ENCODE peak calls at places on chromosomes 5 and 9, in seven cellular contexts. One of them, this sample, is unnamed.

GRCh38 chr5:59428391-59428790 is 465.1 kb downstream of the PDE4D start:
- DNase-seq in heart right ventricle: no peak
- DNase-seq in CD4-positive, alpha-beta T cell: no peak
- DNase-seq in fibroblast of lung: peak; percentile 25
- DNase-seq in SJSA1: no peak
- DNase-seq in substantia nigra: no peak
- DNase-seq in tibial artery: no peak
- DNase-seq in this sample: no peak

GRCh38 chr9:108787664-108788048 is 68.1 kb downstream of the ACTL7B start:
- DNase-seq in heart right ventricle: no peak
- DNase-seq in CD4-positive, alpha-beta T cell: no peak
- DNase-seq in fibroblast of lung: no peak
- DNase-seq in SJSA1: no peak
- DNase-seq in substantia nigra: no peak
- DNase-seq in tibial artery: no peak
- DNase-seq in this sample: no peak

GRCh38 chr9:92962846-92963245 is 15.5 kb downstream of the FGD3 start:
- DNase-seq in heart right ventricle: no peak
- DNase-seq in CD4-positive, alpha-beta T cell: no peak
- DNase-seq in fibroblast of lung: no peak
- DNase-seq in SJSA1: no peak
- DNase-seq in substantia nigra: no peak
- DNase-seq in tibial artery: peak; percentile 11
- DNase-seq in this sample: no peak

GRCh38 chr5:489689-490080 is 34.6 kb downstream of the SLC9A3 start:
- DNase-seq in heart right ventricle: no peak
- DNase-seq in CD4-positive, alpha-beta T cell: no peak
- DNase-seq in fibroblast of lung: no peak
- DNase-seq in SJSA1: no peak
- DNase-seq in substantia nigra: no peak
- DNase-seq in tibial artery: no peak
- DNase-seq in this sample: no peak

GRCh38 chr9:133351908-133352634 is 4.1 kb downstream of the RPL7A start:
- DNase-seq in heart right ventricle: no peak
- DNase-seq in CD4-positive, alpha-beta T cell: no peak
- DNase-seq in fibroblast of lung: peak; percentile 59
- DNase-seq in SJSA1: peak; percentile 57
- DNase-seq in substantia nigra: no peak
- DNase-seq in tibial artery: no peak
- DNase-seq in this sample: peak; percentile 69

GRCh38 chr9:123353984-123354591 is 1.9 kb upstream of the CRB2 start:
- DNase-seq in heart right ventricle: peak; percentile 65
- DNase-seq in CD4-positive, alpha-beta T cell: peak; percentile 41
- DNase-seq in fibroblast of lung: peak; percentile 37
- DNase-seq in SJSA1: peak; percentile 72
- DNase-seq in substantia nigra: no peak
- DNase-seq in tibial artery: no peak
- DNase-seq in this sample: peak; percentile 36

GRCh38 chr9:133135193-133135745 is 14.2 kb upstream of the RALGDS start:
- DNase-seq in heart right ventricle: peak; percentile 72
- DNase-seq in CD4-positive, alpha-beta T cell: no peak
- DNase-seq in fibroblast of lung: peak; percentile 94
- DNase-seq in SJSA1: peak; percentile 94
- DNase-seq in substantia nigra: no peak
- DNase-seq in tibial artery: no peak
- DNase-seq in this sample: peak; percentile 80

GRCh38 chr9:127133739-127134167 is 11.3 kb upstream of the ANGPTL2 start:
- DNase-seq in heart right ventricle: peak; percentile 56
- DNase-seq in CD4-positive, alpha-beta T cell: no peak
- DNase-seq in fibroblast of lung: peak; percentile 90
- DNase-seq in SJSA1: peak; percentile 84
- DNase-seq in substantia nigra: peak; percentile 79
- DNase-seq in tibial artery: peak; percentile 81
- DNase-seq in this sample: no peak

GRCh38 chr5:151295138-151295537 is 8.4 kb downstream of the SLC36A3 start:
- DNase-seq in heart right ventricle: no peak
- DNase-seq in CD4-positive, alpha-beta T cell: no peak
- DNase-seq in fibroblast of lung: no peak
- DNase-seq in SJSA1: peak; percentile 12
- DNase-seq in substantia nigra: no peak
- DNase-seq in tibial artery: no peak
- DNase-seq in this sample: no peak

GRCh38 chr9:136438909-136439549 is 616 bp downstream of the INPP5E start:
- DNase-seq in heart right ventricle: peak; percentile 33
- DNase-seq in CD4-positive, alpha-beta T cell: peak; percentile 34
- DNase-seq in fibroblast of lung: peak; percentile 30
- DNase-seq in SJSA1: no peak
- DNase-seq in substantia nigra: no peak
- DNase-seq in tibial artery: no peak
- DNase-seq in this sample: peak; percentile 73

GRCh38 chr9:38022995-38023394 is 46.0 kb downstream of the SHB start:
- DNase-seq in heart right ventricle: no peak
- DNase-seq in CD4-positive, alpha-beta T cell: no peak
- DNase-seq in fibroblast of lung: no peak
- DNase-seq in SJSA1: no peak
- DNase-seq in substantia nigra: peak; percentile 60
- DNase-seq in tibial artery: no peak
- DNase-seq in this sample: peak; percentile 72

GRCh38 chr9:113808391-113809191 is 67.5 kb upstream of the ZNF618 start:
- DNase-seq in heart right ventricle: no peak
- DNase-seq in CD4-positive, alpha-beta T cell: no peak
- DNase-seq in fibroblast of lung: peak; percentile 80
- DNase-seq in SJSA1: no peak
- DNase-seq in substantia nigra: no peak
- DNase-seq in tibial artery: peak; percentile 82
- DNase-seq in this sample: no peak

GRCh38 chr9:122340161-122340560 is 30.7 kb upstream of the PTGS1 start:
- DNase-seq in heart right ventricle: no peak
- DNase-seq in CD4-positive, alpha-beta T cell: no peak
- DNase-seq in fibroblast of lung: no peak
- DNase-seq in SJSA1: no peak
- DNase-seq in substantia nigra: no peak
- DNase-seq in tibial artery: no peak
- DNase-seq in this sample: no peak

GRCh38 chr9:122338536-122338935 is 32.3 kb upstream of the PTGS1 start:
- DNase-seq in heart right ventricle: no peak
- DNase-seq in CD4-positive, alpha-beta T cell: no peak
- DNase-seq in fibroblast of lung: no peak
- DNase-seq in SJSA1: no peak
- DNase-seq in substantia nigra: no peak
- DNase-seq in tibial artery: no peak
- DNase-seq in this sample: no peak

GRCh38 chr9:122337561-122337939 is 33.3 kb upstream of the PTGS1 start:
- DNase-seq in heart right ventricle: no peak
- DNase-seq in CD4-positive, alpha-beta T cell: no peak
- DNase-seq in fibroblast of lung: no peak
- DNase-seq in SJSA1: no peak
- DNase-seq in substantia nigra: no peak
- DNase-seq in tibial artery: no peak
- DNase-seq in this sample: no peak

GRCh38 chr9:122339579-122339978 is 31.2 kb upstream of the PTGS1 start:
- DNase-seq in heart right ventricle: no peak
- DNase-seq in CD4-positive, alpha-beta T cell: no peak
- DNase-seq in fibroblast of lung: no peak
- DNase-seq in SJSA1: no peak
- DNase-seq in substantia nigra: no peak
- DNase-seq in tibial artery: no peak
- DNase-seq in this sample: no peak

DNA sequence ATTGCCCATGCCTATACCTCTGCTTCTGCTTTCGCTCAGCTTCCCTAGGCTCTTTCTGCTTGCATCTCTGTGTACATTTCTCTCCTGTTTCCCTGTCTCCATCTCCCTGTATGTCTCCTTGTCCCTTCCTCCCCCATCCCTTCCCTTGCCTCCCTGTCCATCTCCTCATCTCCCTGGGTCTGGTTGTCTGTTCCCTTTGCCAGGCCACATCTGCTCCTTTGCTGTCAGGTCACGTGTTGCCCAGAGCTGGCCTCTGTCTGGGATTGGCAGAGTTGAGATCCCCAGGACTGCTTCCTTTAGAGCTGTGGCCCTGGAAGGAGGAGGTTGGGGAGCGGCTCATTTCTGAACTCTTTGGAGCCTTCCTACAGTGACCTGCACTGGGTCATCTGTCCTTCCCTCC is 31.8 kb upstream of the PTGS1 start:
- DNase-seq in heart right ventricle: no peak
- DNase-seq in CD4-positive, alpha-beta T cell: no peak
- DNase-seq in fibroblast of lung: no peak
- DNase-seq in SJSA1: no peak
- DNase-seq in substantia nigra: no peak
- DNase-seq in tibial artery: no peak
- DNase-seq in this sample: no peak
- H3K27ac ChIP-seq in heart right ventricle: no peak overlapping the region
- H3K27ac ChIP-seq in CD4-positive, alpha-beta T cell: no peak overlapping the region
- H3K27ac ChIP-seq in fibroblast of lung: no peak overlapping the region
- H3K27ac ChIP-seq in SJSA1: no peak overlapping the region
- H3K27ac ChIP-seq in substantia nigra: no peak overlapping the region
- H3K27ac ChIP-seq in tibial artery: no peak overlapping the region
- H3K27ac ChIP-seq in this sample: no peak overlapping the region

DNA sequence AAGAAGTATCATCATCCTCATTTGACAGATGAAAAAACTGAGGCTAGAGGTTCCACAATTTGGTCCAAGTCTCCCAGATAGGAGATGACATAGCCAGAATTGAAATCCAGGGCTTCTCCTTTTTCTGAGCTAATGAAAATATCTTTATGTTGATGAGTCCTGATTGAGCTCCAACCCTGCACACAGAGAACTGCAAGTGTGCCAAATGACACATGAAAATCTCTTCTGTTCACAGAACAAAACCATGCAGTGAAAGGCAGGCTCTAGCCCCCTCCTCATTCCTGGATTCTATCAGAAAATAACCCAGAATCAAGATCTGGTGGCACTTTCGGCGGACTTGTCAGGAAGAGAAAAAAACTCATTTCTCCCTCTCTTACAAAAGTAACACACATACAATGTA is 124.0 kb downstream of the GLIS3 start:
- DNase-seq in heart right ventricle: no peak
- DNase-seq in CD4-positive, alpha-beta T cell: no peak
- DNase-seq in fibroblast of lung: peak; percentile 39
- DNase-seq in SJSA1: no peak
- DNase-seq in substantia nigra: no peak
- DNase-seq in tibial artery: no peak
- DNase-seq in this sample: no peak
- H3K27ac ChIP-seq in heart right ventricle: no peak overlapping the region
- H3K27ac ChIP-seq in CD4-positive, alpha-beta T cell: no peak overlapping the region
- H3K27ac ChIP-seq in fibroblast of lung: no peak overlapping the region
- H3K27ac ChIP-seq in SJSA1: no peak overlapping the region
- H3K27ac ChIP-seq in substantia nigra: no peak overlapping the region
- H3K27ac ChIP-seq in tibial artery: no peak overlapping the region
- H3K27ac ChIP-seq in this sample: no peak overlapping the region

GRCh38 chr5:177334155-177334551 is 17.3 kb downstream of the LMAN2 start:
- DNase-seq in heart right ventricle: no peak
- DNase-seq in CD4-positive, alpha-beta T cell: no peak
- DNase-seq in fibroblast of lung: no peak
- DNase-seq in SJSA1: no peak
- DNase-seq in substantia nigra: no peak
- DNase-seq in tibial artery: no peak
- DNase-seq in this sample: no peak

GRCh38 chr5:177332031-177332895 is 19.2 kb downstream of the LMAN2 start:
- DNase-seq in heart right ventricle: no peak
- DNase-seq in CD4-positive, alpha-beta T cell: no peak
- DNase-seq in fibroblast of lung: no peak
- DNase-seq in SJSA1: no peak
- DNase-seq in substantia nigra: no peak
- DNase-seq in tibial artery: no peak
- DNase-seq in this sample: no peak

GRCh38 chr5:177330991-177331837 is 19.5 kb upstream of the MXD3 start:
- DNase-seq in heart right ventricle: no peak
- DNase-seq in CD4-positive, alpha-beta T cell: no peak
- DNase-seq in fibroblast of lung: no peak
- DNase-seq in SJSA1: no peak
- DNase-seq in substantia nigra: no peak
- DNase-seq in tibial artery: no peak
- DNase-seq in this sample: no peak

GRCh38 chr5:177333420-177334154 is 17.9 kb downstream of the LMAN2 start:
- DNase-seq in heart right ventricle: no peak
- DNase-seq in CD4-positive, alpha-beta T cell: no peak
- DNase-seq in fibroblast of lung: no peak
- DNase-seq in SJSA1: no peak
- DNase-seq in substantia nigra: no peak
- DNase-seq in tibial artery: no peak
- DNase-seq in this sample: no peak

GRCh38 chr5:177332896-177333260 is 18.6 kb downstream of the LMAN2 start:
- DNase-seq in heart right ventricle: no peak
- DNase-seq in CD4-positive, alpha-beta T cell: no peak
- DNase-seq in fibroblast of lung: no peak
- DNase-seq in SJSA1: no peak
- DNase-seq in substantia nigra: no peak
- DNase-seq in tibial artery: no peak
- DNase-seq in this sample: no peak
- H3K27ac ChIP-seq in heart right ventricle: no peak overlapping the region
- H3K27ac ChIP-seq in CD4-positive, alpha-beta T cell: no peak overlapping the region
- H3K27ac ChIP-seq in fibroblast of lung: no peak overlapping the region
- H3K27ac ChIP-seq in SJSA1: no peak overlapping the region
- H3K27ac ChIP-seq in substantia nigra: no peak overlapping the region
- H3K27ac ChIP-seq in tibial artery: no peak overlapping the region
- H3K27ac ChIP-seq in this sample: no peak overlapping the region

GRCh38 chr9:91424403-91425176 is 958 bp upstream of the NFIL3 start:
- DNase-seq in heart right ventricle: peak; percentile 82
- DNase-seq in CD4-positive, alpha-beta T cell: peak; percentile 28
- DNase-seq in fibroblast of lung: peak; percentile 81
- DNase-seq in SJSA1: peak; percentile 65
- DNase-seq in substantia nigra: no peak
- DNase-seq in tibial artery: peak; percentile 97
- DNase-seq in this sample: peak; percentile 79

GRCh38 chr9:91428431-91428830 is 4.8 kb upstream of the NFIL3 start:
- DNase-seq in heart right ventricle: no peak
- DNase-seq in CD4-positive, alpha-beta T cell: no peak
- DNase-seq in fibroblast of lung: no peak
- DNase-seq in SJSA1: no peak
- DNase-seq in substantia nigra: no peak
- DNase-seq in tibial artery: no peak
- DNase-seq in this sample: no peak

GRCh38 chr9:91427873-91428272 is 4.2 kb upstream of the NFIL3 start:
- DNase-seq in heart right ventricle: no peak
- DNase-seq in CD4-positive, alpha-beta T cell: no peak
- DNase-seq in fibroblast of lung: peak; percentile 83
- DNase-seq in SJSA1: no peak
- DNase-seq in substantia nigra: no peak
- DNase-seq in tibial artery: no peak
- DNase-seq in this sample: no peak

GRCh38 chr9:91425270-91425669 is 1.6 kb upstream of the NFIL3 start:
- DNase-seq in heart right ventricle: no peak
- DNase-seq in CD4-positive, alpha-beta T cell: no peak
- DNase-seq in fibroblast of lung: no peak
- DNase-seq in SJSA1: no peak
- DNase-seq in substantia nigra: no peak
- DNase-seq in tibial artery: no peak
- DNase-seq in this sample: no peak

DNA sequence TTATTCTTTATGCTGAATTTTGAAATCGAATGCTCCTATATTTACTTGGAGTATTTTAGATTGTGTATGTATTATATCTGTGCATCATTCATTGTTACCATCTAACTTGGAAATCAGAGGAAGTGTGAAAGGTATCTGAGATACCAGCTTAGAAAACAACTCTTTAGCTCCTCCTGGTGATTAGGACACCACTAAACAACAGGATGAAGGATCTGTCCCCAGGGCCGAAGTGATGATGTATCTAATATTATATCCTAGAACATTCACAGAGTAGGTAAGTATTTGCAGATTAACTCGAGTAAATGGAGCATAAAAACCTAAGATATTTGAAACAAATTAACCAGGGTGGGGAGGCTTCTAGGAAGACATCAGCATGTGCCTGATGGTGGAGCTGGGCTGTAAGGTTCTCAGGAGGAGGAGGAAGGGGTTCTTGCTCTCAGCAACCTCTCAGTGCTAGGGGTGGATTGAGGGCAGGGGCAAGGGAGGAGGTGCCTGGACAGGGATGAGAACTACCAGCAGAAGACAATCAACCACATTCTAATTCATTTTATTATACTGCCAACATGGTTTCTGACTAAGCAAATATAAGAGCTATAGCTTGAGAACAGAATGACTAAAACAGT is 2.6 kb upstream of the NFIL3 start:
- DNase-seq in heart right ventricle: no peak
- DNase-seq in CD4-positive, alpha-beta T cell: no peak
- DNase-seq in fibroblast of lung: peak; percentile 21
- DNase-seq in SJSA1: no peak
- DNase-seq in substantia nigra: no peak
- DNase-seq in tibial artery: no peak
- DNase-seq in this sample: no peak
- H3K27ac ChIP-seq in heart right ventricle: no peak overlapping the region
- H3K27ac ChIP-seq in CD4-positive, alpha-beta T cell: no peak overlapping the region
- H3K27ac ChIP-seq in fibroblast of lung: no peak overlapping the region
- H3K27ac ChIP-seq in SJSA1: no peak overlapping the region
- H3K27ac ChIP-seq in substantia nigra: no peak overlapping the region
- H3K27ac ChIP-seq in tibial artery: no peak overlapping the region
- H3K27ac ChIP-seq in this sample: no peak overlapping the region

This sample was measured in pancreas.